ENCODE peak calls at places on chromosomes 13 and 19, in five cellular contexts. One of them, this sample, is unnamed.

GRCh38 chr19:4909172-4909896 is at the start of gene UHRF1:
- DNase-seq in upper lobe of right lung: no peak
- DNase-seq in fibroblast of villous mesenchyme: peak; percentile 12
- DNase-seq in tibial artery: no peak
- DNase-seq in mammary epithelial cell: peak; percentile 33
- DNase-seq in this sample: no peak

GRCh38 chr19:56601375-56601774 is 6.3 kb downstream of the ZNF71 start:
- DNase-seq in fibroblast of villous mesenchyme: no peak
- DNase-seq in upper lobe of right lung: no peak
- DNase-seq in tibial artery: no peak
- DNase-seq in mammary epithelial cell: peak; percentile 14
- DNase-seq in this sample: no peak

GRCh38 chr13:62280590-62280989 is 864.9 kb upstream of the PCDH20 start:
- DNase-seq in tibial artery: no peak
- DNase-seq in upper lobe of right lung: no peak
- DNase-seq in mammary epithelial cell: no peak
- DNase-seq in fibroblast of villous mesenchyme: no peak
- DNase-seq in this sample: no peak

GRCh38 chr13:20414475-20415287 is 111.0 kb downstream of the CRYL1 start:
- DNase-seq in tibial artery: no peak
- DNase-seq in mammary epithelial cell: no peak
- DNase-seq in upper lobe of right lung: no peak
- DNase-seq in fibroblast of villous mesenchyme: no peak
- DNase-seq in this sample: no peak

GRCh38 chr13:58434943-58435342 is 803.4 kb downstream of the PCDH17 start:
- DNase-seq in mammary epithelial cell: no peak
- DNase-seq in tibial artery: no peak
- DNase-seq in fibroblast of villous mesenchyme: no peak
- DNase-seq in upper lobe of right lung: no peak
- DNase-seq in this sample: no peak

GRCh38 chr19:11446652-11447301 is 11.3 kb downstream of the PRKCSH start:
- DNase-seq in upper lobe of right lung: peak; percentile 82
- DNase-seq in tibial artery: no peak
- DNase-seq in mammary epithelial cell: no peak
- DNase-seq in fibroblast of villous mesenchyme: peak; percentile 39
- DNase-seq in this sample: no peak

GRCh38 chr13:93882086-93882651 is 597.3 kb downstream of the DCT start:
- DNase-seq in tibial artery: no peak
- DNase-seq in fibroblast of villous mesenchyme: peak; percentile 20
- DNase-seq in upper lobe of right lung: no peak
- DNase-seq in mammary epithelial cell: no peak
- DNase-seq in this sample: no peak

GRCh38 chr13:31968473-31968872 is 63.1 kb upstream of the FRY start:
- DNase-seq in fibroblast of villous mesenchyme: peak; percentile 68
- DNase-seq in upper lobe of right lung: no peak
- DNase-seq in mammary epithelial cell: no peak
- DNase-seq in tibial artery: no peak
- DNase-seq in this sample: no peak

GRCh38 chr19:7397687-7398086 is 49.0 kb downstream of the ARHGEF18 start:
- DNase-seq in upper lobe of right lung: no peak
- DNase-seq in mammary epithelial cell: peak; percentile 57
- DNase-seq in fibroblast of villous mesenchyme: peak; percentile 96
- DNase-seq in tibial artery: no peak
- DNase-seq in this sample: peak; percentile 86

GRCh38 chr19:17504030-17504429 is 7.4 kb upstream of the PGLS start:
- DNase-seq in fibroblast of villous mesenchyme: no peak
- DNase-seq in mammary epithelial cell: no peak
- DNase-seq in tibial artery: no peak
- DNase-seq in upper lobe of right lung: no peak
- DNase-seq in this sample: no peak

GRCh38 chr19:996051-996838 is 4.0 kb upstream of the GRIN3B start:
- DNase-seq in tibial artery: no peak
- DNase-seq in upper lobe of right lung: no peak
- DNase-seq in mammary epithelial cell: peak; percentile 58
- DNase-seq in fibroblast of villous mesenchyme: peak; percentile 74
- DNase-seq in this sample: peak; percentile 37

GRCh38 chr13:113664751-113665581 is 2.1 kb upstream of the GRK1 start:
- DNase-seq in fibroblast of villous mesenchyme: no peak
- DNase-seq in upper lobe of right lung: peak; percentile 52
- DNase-seq in mammary epithelial cell: no peak
- DNase-seq in tibial artery: peak; percentile 60
- DNase-seq in this sample: no peak

GRCh38 chr13:40028446-40028845 is 373.0 kb downstream of the COG6 start:
- DNase-seq in mammary epithelial cell: no peak
- DNase-seq in fibroblast of villous mesenchyme: peak; percentile 12
- DNase-seq in upper lobe of right lung: no peak
- DNase-seq in tibial artery: no peak
- DNase-seq in this sample: no peak
- TF ChIP-seq CTCF in mammary epithelial cell: no peak
- TF ChIP-seq CTCF in fibroblast of villous mesenchyme: no peak
- TF ChIP-seq CTCF in upper lobe of right lung: no peak
- TF ChIP-seq CTCF in tibial artery: no peak
- TF ChIP-seq CTCF in this sample: no peak

DNA sequence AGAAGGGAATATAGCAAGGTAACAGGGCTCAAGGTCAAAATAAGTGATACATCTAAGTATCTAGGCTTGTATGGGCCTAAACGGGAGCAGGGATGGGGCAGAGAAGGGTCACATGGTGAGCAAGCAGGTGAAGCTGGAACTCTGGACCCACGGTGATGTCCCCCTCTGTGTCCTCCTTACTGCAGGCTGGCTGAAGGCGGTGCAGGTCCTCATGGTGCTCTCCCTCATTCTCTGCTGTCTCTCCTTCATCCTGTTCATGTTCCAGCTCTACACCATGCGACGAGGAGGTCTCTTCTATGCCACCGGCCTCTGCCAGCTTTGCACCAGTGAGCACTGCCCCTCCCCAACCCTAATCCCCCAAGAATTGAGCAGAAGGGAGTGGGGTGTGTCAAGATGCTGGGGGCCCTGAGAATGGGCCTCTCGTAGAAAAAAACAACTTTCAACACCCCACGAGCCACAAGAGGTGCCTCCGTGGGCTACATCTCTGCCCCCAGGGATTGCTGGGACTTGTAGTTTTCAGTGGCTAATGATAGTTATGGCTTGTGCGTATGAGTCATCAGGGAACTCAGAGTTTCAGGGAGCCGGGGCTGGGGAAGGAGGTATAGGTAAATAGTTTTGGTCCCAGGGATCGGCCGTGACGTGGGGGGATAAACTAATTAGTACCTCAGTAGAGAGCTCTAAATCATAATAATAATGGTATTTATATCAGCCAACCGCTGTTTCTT is 4.0 kb downstream of the EMP3 start:
- DNase-seq in mammary epithelial cell: peak; percentile 78
- DNase-seq in tibial artery: no peak
- DNase-seq in upper lobe of right lung: no peak
- DNase-seq in fibroblast of villous mesenchyme: peak; percentile 48
- DNase-seq in this sample: peak; percentile 38
- H3K4me3 ChIP-seq in mammary epithelial cell: no peak overlapping the region
- H3K4me3 ChIP-seq in tibial artery: no peak overlapping the region
- H3K4me3 ChIP-seq in upper lobe of right lung: peak overlapping the region; percentile 55
- H3K4me3 ChIP-seq in fibroblast of villous mesenchyme: no peak overlapping the region
- H3K4me3 ChIP-seq in this sample: no peak overlapping the region

GRCh38 chr13:78913656-78914055 is 254.7 kb upstream of the OBI1 start:
- DNase-seq in upper lobe of right lung: no peak
- DNase-seq in mammary epithelial cell: no peak
- DNase-seq in fibroblast of villous mesenchyme: no peak
- DNase-seq in tibial artery: no peak
- DNase-seq in this sample: no peak
- TF ChIP-seq CTCF in upper lobe of right lung: no peak
- TF ChIP-seq CTCF in mammary epithelial cell: no peak
- TF ChIP-seq CTCF in fibroblast of villous mesenchyme: no peak
- TF ChIP-seq CTCF in tibial artery: no peak
- TF ChIP-seq CTCF in this sample: no peak

GRCh38 chr19:51735759-51736449 is 12.1 kb upstream of the HAS1 start:
- DNase-seq in mammary epithelial cell: no peak
- DNase-seq in tibial artery: peak; percentile 80
- DNase-seq in fibroblast of villous mesenchyme: peak; percentile 98
- DNase-seq in upper lobe of right lung: peak; percentile 82
- DNase-seq in this sample: peak; percentile 93

GRCh38 chr19:51729781-51730180 is 6.0 kb upstream of the HAS1 start:
- DNase-seq in mammary epithelial cell: no peak
- DNase-seq in tibial artery: no peak
- DNase-seq in fibroblast of villous mesenchyme: no peak
- DNase-seq in upper lobe of right lung: no peak
- DNase-seq in this sample: peak; percentile 68

GRCh38 chr19:51739466-51740213 is 12.0 kb downstream of the FPR1 start:
- DNase-seq in mammary epithelial cell: no peak
- DNase-seq in upper lobe of right lung: no peak
- DNase-seq in tibial artery: no peak
- DNase-seq in fibroblast of villous mesenchyme: no peak
- DNase-seq in this sample: peak; percentile 68

GRCh38 chr19:51737924-51738323 is 13.8 kb downstream of the FPR1 start:
- DNase-seq in mammary epithelial cell: no peak
- DNase-seq in fibroblast of villous mesenchyme: peak; percentile 55
- DNase-seq in upper lobe of right lung: no peak
- DNase-seq in tibial artery: no peak
- DNase-seq in this sample: peak; percentile 44

DNA sequence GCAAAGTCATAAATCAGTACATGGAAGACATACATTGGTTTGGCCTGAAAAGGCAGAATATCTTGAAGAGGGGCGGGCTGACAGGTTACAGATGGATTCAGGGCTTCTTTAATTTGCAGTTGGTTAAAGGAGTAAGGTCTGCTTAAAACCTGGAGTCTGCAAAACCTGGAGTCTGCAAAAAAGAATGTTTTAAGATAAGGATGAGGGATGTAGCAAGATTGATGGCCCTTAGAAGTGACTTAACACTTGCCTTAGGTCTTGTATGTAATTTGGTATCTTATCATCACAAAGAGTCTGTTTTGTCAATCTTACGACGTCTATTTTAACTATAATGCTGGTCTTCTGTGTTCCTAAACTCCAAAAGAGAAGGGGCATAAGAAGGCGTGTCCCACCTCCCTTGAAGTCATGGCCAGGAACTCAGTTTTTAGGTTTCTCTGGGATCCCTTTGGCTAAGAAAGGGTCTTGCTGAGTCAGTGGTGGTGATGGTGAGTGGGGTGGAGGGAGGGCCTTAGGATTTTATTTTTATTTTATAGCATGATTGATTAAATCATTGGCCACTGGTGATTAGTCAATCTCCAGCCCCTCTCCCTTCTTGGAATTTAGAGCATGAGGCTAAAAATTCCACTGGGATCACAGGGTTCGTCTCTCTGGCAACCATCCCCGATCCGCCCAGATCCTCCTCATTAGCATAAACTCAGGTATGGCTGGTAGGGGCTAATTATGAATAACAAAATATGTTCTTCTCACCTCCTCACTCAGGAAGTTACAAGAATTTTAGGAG is 10.1 kb upstream of the HAS1 start:
- DNase-seq in upper lobe of right lung: no peak
- DNase-seq in fibroblast of villous mesenchyme: no peak
- DNase-seq in mammary epithelial cell: no peak
- DNase-seq in tibial artery: no peak
- DNase-seq in this sample: no peak
- H3K4me3 ChIP-seq in upper lobe of right lung: no peak overlapping the region
- H3K4me3 ChIP-seq in fibroblast of villous mesenchyme: no peak overlapping the region
- H3K4me3 ChIP-seq in mammary epithelial cell: no peak overlapping the region
- H3K4me3 ChIP-seq in tibial artery: no peak overlapping the region
- H3K4me3 ChIP-seq in this sample: no peak overlapping the region

This sample was measured in AG10803.